ENCODE peak calls at places on chromosomes 4 and X, in four cellular contexts. T is IMR-90, X is K562, K is GM12878. M is an unnamed sample.
A peak's percentile ranks its signal among the peaks of the same experiment; 100 is the strongest.

GRCh38 chr4:2396781-2397368 is 21.6 kb downstream of the ZFYVE28 start:
- DNase-seq in T (no peak), X (no peak), K (no peak), M (no peak)

GRCh38 chr4:42320822-42321388 is 76.4 kb upstream of the SHISA3 start:
- DNase-seq in T (no peak), X (no peak), K (peak; percentile 58), M (no peak)

GRCh38 chr4:110487873-110488272 is 11.9 kb downstream of the ENPEP start:
- DNase-seq in T (no peak), X (no peak), K (no peak), M (no peak)

GRCh38 chr4:60194214-60194613 is 1005.9 kb upstream of the ADGRL3 start:
- DNase-seq in T (no peak), X (no peak), K (no peak), M (no peak)

GRCh38 chrX:22060451-22060940 is 28.4 kb downstream of the PHEX start:
- DNase-seq in T (peak; percentile 55), X (no peak), K (no peak), M (peak; percentile 6)

GRCh38 chr4:109939153-109939552 is 26.5 kb downstream of the EGF start:
- DNase-seq in T (no peak), X (no peak), K (no peak), M (no peak)

GRCh38 chr4:113684534-113685091 is 76.9 kb downstream of the CAMK2D start:
- DNase-seq in T (peak; percentile 84), X (no peak), K (no peak), M (no peak)

GRCh38 chr4:71239365-71239764 is 99.5 kb upstream of the SLC4A4 start:
- DNase-seq in T (peak; percentile 66), X (no peak), K (no peak), M (no peak)

GRCh38 chr4:140281828-140282227 is 91.6 kb upstream of the SCOC start:
- DNase-seq in T (peak; percentile 22), X (no peak), K (no peak), M (peak; percentile 29)

GRCh38 chr4:113292371-113293042 is 243.1 kb downstream of the ANK2 start:
- DNase-seq in T (peak; percentile 71), X (no peak), K (no peak), M (no peak)

GRCh38 chr4:46274717-46275116 is 115.2 kb downstream of the GABRA2 start:
- DNase-seq in T (no peak), X (no peak), K (no peak), M (no peak)

GRCh38 chrX:40175416-40176255 is 77.9 kb upstream of the BCOR start:
- DNase-seq in T (no peak), X (peak; percentile 56), K (no peak), M (peak; percentile 42)

GRCh38 chrX:25125483-25125882 is 109.7 kb upstream of the ARX start:
- DNase-seq in T (no peak), X (no peak), K (no peak), M (no peak)

GRCh38 chr4:124321370-124321769 is 391.2 kb downstream of the ANKRD50 start:
- DNase-seq in T (peak; percentile 17), X (no peak), K (no peak), M (no peak)

GRCh38 chrX:8748855-8749254 is 16.9 kb upstream of the ANOS1 start:
- DNase-seq in T (peak; percentile 43), X (peak; percentile 12), K (no peak), M (peak; percentile 22)

GRCh38 chrX:39855748-39856129 is 242.0 kb downstream of the BCOR start:
- DNase-seq in T (peak; percentile 43), X (peak; percentile 79), K (peak; percentile 77), M (peak; percentile 24)

GRCh38 chrX:102599950-102600579 is 750 bp downstream of the ARMCX5 start:
- DNase-seq in T (peak; percentile 42), X (no peak), K (no peak), M (peak; percentile 59)

GRCh38 chr4:169199184-169199583 is 71.6 kb downstream of the SH3RF1 start:
- DNase-seq in T (no peak), X (no peak), K (no peak), M (no peak)

GRCh38 chr4:171719691-171720090 is 93.5 kb upstream of the GALNTL6 start:
- DNase-seq in T (no peak), X (no peak), K (no peak), M (no peak)
- TF ChIP-seq FOS in T (no peak), X (no peak), K (no peak), M (no peak)

DNA sequence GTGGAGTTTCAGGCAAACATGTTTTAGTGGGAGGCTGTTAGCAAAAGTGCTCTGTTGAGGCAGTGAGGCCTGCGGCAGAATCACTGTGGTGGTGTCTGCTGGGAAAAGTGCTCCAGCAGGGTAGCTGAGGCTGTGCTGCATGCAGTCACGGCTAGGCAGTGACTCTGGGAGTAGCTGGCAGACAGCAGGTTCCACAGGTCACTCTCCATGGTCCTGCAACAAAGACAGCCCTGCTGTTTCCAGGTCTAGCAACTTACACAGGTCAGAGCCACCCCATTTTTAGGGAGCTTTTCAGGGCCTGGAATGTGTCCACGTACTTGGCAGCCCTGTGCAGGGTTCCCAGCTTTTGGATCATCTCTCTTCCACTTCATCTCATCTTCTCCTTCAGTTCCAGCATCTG is 184.3 kb downstream of the NAA11 start:
- DNase-seq in T (peak; percentile 1), X (no peak), K (no peak), M (no peak)
- TF ChIP-seq FOS in T (no peak), X (no peak), K (no peak), M (no peak)

DNA sequence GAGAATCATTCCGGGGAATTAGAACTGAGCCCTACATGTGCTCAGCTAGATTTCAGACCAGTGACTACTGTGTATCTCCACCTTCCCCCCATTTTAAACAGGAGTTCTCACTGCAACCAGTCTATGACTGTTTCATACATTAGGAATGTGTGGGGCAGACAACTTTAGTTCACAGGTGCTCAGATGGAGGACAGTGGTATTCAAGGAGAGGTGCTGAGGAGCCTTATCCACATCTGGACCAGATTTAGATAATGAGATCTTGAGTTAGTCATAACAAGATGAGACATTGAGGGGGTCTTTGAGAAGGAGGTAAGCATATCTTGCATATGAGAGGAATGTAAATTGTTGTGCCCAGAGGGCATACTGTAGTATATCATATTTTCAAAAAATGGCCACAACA is 32.8 kb upstream of the RELL1 start:
- DNase-seq in T (peak; percentile 40), X (no peak), K (no peak), M (no peak)
- TF ChIP-seq FOS in T (no peak), X (no peak), K (no peak), M (no peak)

GRCh38 chrX:16140983-16141382 is 17.6 kb downstream of the GRPR start:
- DNase-seq in T (no peak), X (no peak), K (no peak), M (no peak)
- TF ChIP-seq FOS in T (no peak), X (no peak), K (no peak), M (no peak)

M was measured in endothelial cell of umbilical vein.